ENCODE peak calls at places on chromosomes 13 and 19, in seven cellular contexts. One of them, this sample, is unnamed.

GRCh38 chr19:5571777-5572176 is 4.0 kb upstream of the TINCR start:
- DNase-seq in psoas muscle: no peak
- DNase-seq in mammary epithelial cell: no peak
- DNase-seq in SK-N-SH: no peak
- DNase-seq in A549: no peak
- DNase-seq in tibial artery: no peak
- DNase-seq in pancreas: no peak
- DNase-seq in this sample: no peak

GRCh38 chr13:72808917-72809500 is 27.1 kb downstream of the PIBF1 start:
- DNase-seq in mammary epithelial cell: peak; percentile 5
- DNase-seq in tibial artery: no peak
- DNase-seq in SK-N-SH: peak; percentile 14
- DNase-seq in pancreas: no peak
- DNase-seq in psoas muscle: no peak
- DNase-seq in A549: peak; percentile 9
- DNase-seq in this sample: no peak

GRCh38 chr13:35744566-35745203 is 268.2 kb upstream of the MAB21L1 start:
- DNase-seq in mammary epithelial cell: no peak
- DNase-seq in A549: no peak
- DNase-seq in SK-N-SH: no peak
- DNase-seq in tibial artery: no peak
- DNase-seq in pancreas: no peak
- DNase-seq in psoas muscle: no peak
- DNase-seq in this sample: no peak

GRCh38 chr13:27770809-27771208 is 21.5 kb upstream of the GSX1 start:
- DNase-seq in tibial artery: no peak
- DNase-seq in mammary epithelial cell: peak; percentile 86
- DNase-seq in psoas muscle: no peak
- DNase-seq in A549: peak; percentile 46
- DNase-seq in pancreas: no peak
- DNase-seq in SK-N-SH: peak; percentile 20
- DNase-seq in this sample: no peak

GRCh38 chr13:77338961-77339401 is 12.1 kb upstream of the MYCBP2 start:
- DNase-seq in mammary epithelial cell: no peak
- DNase-seq in psoas muscle: no peak
- DNase-seq in A549: no peak
- DNase-seq in pancreas: no peak
- DNase-seq in SK-N-SH: no peak
- DNase-seq in tibial artery: no peak
- DNase-seq in this sample: no peak

GRCh38 chr19:18879579-18880373 is 16.2 kb downstream of the CERS1 start:
- DNase-seq in SK-N-SH: peak; percentile 88
- DNase-seq in psoas muscle: no peak
- DNase-seq in pancreas: peak; percentile 47
- DNase-seq in tibial artery: no peak
- DNase-seq in mammary epithelial cell: peak; percentile 30
- DNase-seq in A549: peak; percentile 64
- DNase-seq in this sample: no peak

GRCh38 chr13:21670006-21670882 is 629 bp upstream of the FGF9 start:
- DNase-seq in tibial artery: peak; percentile 52
- DNase-seq in mammary epithelial cell: peak; percentile 68
- DNase-seq in psoas muscle: peak; percentile 66
- DNase-seq in pancreas: peak; percentile 46
- DNase-seq in SK-N-SH: peak; percentile 62
- DNase-seq in A549: peak; percentile 48
- DNase-seq in this sample: peak; percentile 55

GRCh38 chr13:99380921-99381645 is 73.9 kb upstream of the GPR183 start:
- DNase-seq in tibial artery: no peak
- DNase-seq in A549: no peak
- DNase-seq in psoas muscle: no peak
- DNase-seq in pancreas: no peak
- DNase-seq in mammary epithelial cell: no peak
- DNase-seq in SK-N-SH: no peak
- DNase-seq in this sample: peak; percentile 50

GRCh38 chr19:4447327-4448146 is 10.1 kb downstream of the UBXN6 start:
- DNase-seq in mammary epithelial cell: no peak
- DNase-seq in tibial artery: no peak
- DNase-seq in A549: no peak
- DNase-seq in SK-N-SH: peak; percentile 27
- DNase-seq in pancreas: peak; percentile 40
- DNase-seq in psoas muscle: no peak
- DNase-seq in this sample: no peak

GRCh38 chr13:59488436-59488835 is 675.3 kb downstream of the DIAPH3 start:
- DNase-seq in tibial artery: no peak
- DNase-seq in pancreas: no peak
- DNase-seq in A549: no peak
- DNase-seq in mammary epithelial cell: no peak
- DNase-seq in SK-N-SH: no peak
- DNase-seq in psoas muscle: no peak
- DNase-seq in this sample: no peak

GRCh38 chr19:31109626-31110025 is 239.6 kb downstream of the TSHZ3 start:
- DNase-seq in psoas muscle: no peak
- DNase-seq in pancreas: no peak
- DNase-seq in SK-N-SH: peak; percentile 53
- DNase-seq in tibial artery: no peak
- DNase-seq in mammary epithelial cell: no peak
- DNase-seq in A549: no peak
- DNase-seq in this sample: no peak

GRCh38 chr13:110331362-110331761 is 24.3 kb downstream of the COL4A2 start:
- DNase-seq in tibial artery: no peak
- DNase-seq in mammary epithelial cell: no peak
- DNase-seq in psoas muscle: no peak
- DNase-seq in A549: no peak
- DNase-seq in SK-N-SH: no peak
- DNase-seq in pancreas: no peak
- DNase-seq in this sample: no peak

GRCh38 chr13:111516712-111517640 is 196.5 kb downstream of the TEX29 start:
- DNase-seq in SK-N-SH: no peak
- DNase-seq in pancreas: no peak
- DNase-seq in mammary epithelial cell: no peak
- DNase-seq in tibial artery: no peak
- DNase-seq in psoas muscle: no peak
- DNase-seq in A549: no peak
- DNase-seq in this sample: no peak

GRCh38 chr19:51417107-51417806 is at the start of gene SIGLEC10:
- DNase-seq in SK-N-SH: no peak
- DNase-seq in tibial artery: peak; percentile 26
- DNase-seq in mammary epithelial cell: no peak
- DNase-seq in pancreas: no peak
- DNase-seq in psoas muscle: no peak
- DNase-seq in A549: no peak
- DNase-seq in this sample: no peak

GRCh38 chr19:55902080-55902751 is 29.9 kb downstream of the NLRP13 start:
- DNase-seq in pancreas: no peak
- DNase-seq in SK-N-SH: no peak
- DNase-seq in tibial artery: no peak
- DNase-seq in mammary epithelial cell: no peak
- DNase-seq in psoas muscle: no peak
- DNase-seq in A549: no peak
- DNase-seq in this sample: no peak

GRCh38 chr19:53254451-53255341 is at the start of gene ZNF677:
- DNase-seq in A549: no peak
- DNase-seq in psoas muscle: peak; percentile 96
- DNase-seq in mammary epithelial cell: peak; percentile 80
- DNase-seq in SK-N-SH: peak; percentile 94
- DNase-seq in pancreas: peak; percentile 87
- DNase-seq in tibial artery: peak; percentile 90
- DNase-seq in this sample: peak; percentile 71
- H3K27ac ChIP-seq in A549: no peak within 1 kb of the TSS
- H3K27ac ChIP-seq in psoas muscle: peak within 1 kb of the TSS; percentile 76
- H3K27ac ChIP-seq in mammary epithelial cell: no peak within 1 kb of the TSS
- H3K27ac ChIP-seq in SK-N-SH: no peak within 1 kb of the TSS
- H3K27ac ChIP-seq in pancreas: peak within 1 kb of the TSS; percentile 47
- H3K27ac ChIP-seq in tibial artery: peak within 1 kb of the TSS; percentile 89
- H3K27ac ChIP-seq in this sample: peak within 1 kb of the TSS; percentile 29

DNA sequence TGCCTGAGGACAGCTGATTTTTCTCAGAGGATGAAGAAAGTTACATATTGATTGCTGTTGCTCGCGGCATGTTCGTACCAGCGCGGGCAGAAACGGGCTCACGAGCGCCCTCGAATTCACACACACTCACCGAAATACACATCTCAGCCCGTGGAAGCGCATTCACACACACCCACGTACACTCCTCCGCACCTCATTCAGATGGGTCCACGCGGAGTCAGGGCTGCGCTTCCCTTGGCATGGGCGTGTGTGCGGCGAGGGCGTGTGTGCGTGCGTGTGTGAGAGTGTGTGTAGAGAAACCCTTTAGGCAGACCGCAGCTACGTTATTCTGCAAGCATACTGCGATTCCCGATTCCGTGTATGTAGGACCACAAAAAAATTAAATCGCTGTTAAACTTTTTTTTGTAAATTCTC is 2.1 kb upstream of the PCDH17 start:
- DNase-seq in mammary epithelial cell: no peak
- DNase-seq in A549: no peak
- DNase-seq in tibial artery: peak; percentile 28
- DNase-seq in psoas muscle: no peak
- DNase-seq in SK-N-SH: peak; percentile 32
- DNase-seq in pancreas: peak; percentile 13
- DNase-seq in this sample: no peak
- TF ChIP-seq CTCF in mammary epithelial cell: no peak
- TF ChIP-seq CTCF in A549: no peak
- TF ChIP-seq CTCF in tibial artery: no peak
- TF ChIP-seq CTCF in psoas muscle: no peak
- TF ChIP-seq CTCF in SK-N-SH: no peak
- TF ChIP-seq CTCF in pancreas: no peak
- TF ChIP-seq CTCF in this sample: no peak

GRCh38 chr13:80132741-80133601 is 208.0 kb downstream of the SPRY2 start:
- DNase-seq in tibial artery: peak; percentile 52
- DNase-seq in pancreas: peak; percentile 53
- DNase-seq in SK-N-SH: peak; percentile 38
- DNase-seq in mammary epithelial cell: peak; percentile 15
- DNase-seq in psoas muscle: peak; percentile 73
- DNase-seq in A549: peak; percentile 81
- DNase-seq in this sample: no peak

GRCh38 chr13:80137994-80138393 is 202.9 kb downstream of the SPRY2 start:
- DNase-seq in pancreas: no peak
- DNase-seq in tibial artery: no peak
- DNase-seq in SK-N-SH: no peak
- DNase-seq in psoas muscle: no peak
- DNase-seq in A549: no peak
- DNase-seq in mammary epithelial cell: no peak
- DNase-seq in this sample: no peak

GRCh38 chr13:80133631-80134083 is 207.3 kb downstream of the SPRY2 start:
- DNase-seq in SK-N-SH: no peak
- DNase-seq in mammary epithelial cell: no peak
- DNase-seq in A549: no peak
- DNase-seq in pancreas: no peak
- DNase-seq in tibial artery: no peak
- DNase-seq in psoas muscle: no peak
- DNase-seq in this sample: no peak

GRCh38 chr13:80131204-80131603 is 209.7 kb downstream of the SPRY2 start:
- DNase-seq in psoas muscle: peak; percentile 87
- DNase-seq in pancreas: peak; percentile 70
- DNase-seq in A549: peak; percentile 68
- DNase-seq in SK-N-SH: peak; percentile 56
- DNase-seq in tibial artery: peak; percentile 59
- DNase-seq in mammary epithelial cell: peak; percentile 12
- DNase-seq in this sample: no peak

GRCh38 chr13:80134360-80134759 is 206.6 kb downstream of the SPRY2 start:
- DNase-seq in A549: no peak
- DNase-seq in tibial artery: no peak
- DNase-seq in psoas muscle: no peak
- DNase-seq in SK-N-SH: no peak
- DNase-seq in pancreas: no peak
- DNase-seq in mammary epithelial cell: no peak
- DNase-seq in this sample: no peak
- H3K27ac ChIP-seq in A549: peak overlapping the region; percentile 68
- H3K27ac ChIP-seq in tibial artery: peak overlapping the region; percentile 78
- H3K27ac ChIP-seq in psoas muscle: no peak overlapping the region
- H3K27ac ChIP-seq in SK-N-SH: no peak overlapping the region
- H3K27ac ChIP-seq in pancreas: peak overlapping the region; percentile 59
- H3K27ac ChIP-seq in mammary epithelial cell: no peak overlapping the region
- H3K27ac ChIP-seq in this sample: no peak overlapping the region

GRCh38 chr13:42219051-42219450 is 52.9 kb upstream of the AKAP11 start:
- DNase-seq in tibial artery: no peak
- DNase-seq in mammary epithelial cell: no peak
- DNase-seq in SK-N-SH: no peak
- DNase-seq in psoas muscle: no peak
- DNase-seq in pancreas: no peak
- DNase-seq in A549: no peak
- DNase-seq in this sample: no peak

GRCh38 chr13:42214445-42214844 is 57.5 kb upstream of the AKAP11 start:
- DNase-seq in pancreas: no peak
- DNase-seq in A549: no peak
- DNase-seq in tibial artery: no peak
- DNase-seq in SK-N-SH: no peak
- DNase-seq in mammary epithelial cell: peak; percentile 21
- DNase-seq in psoas muscle: no peak
- DNase-seq in this sample: no peak

GRCh38 chr13:42218576-42218975 is 53.4 kb upstream of the AKAP11 start:
- DNase-seq in tibial artery: no peak
- DNase-seq in psoas muscle: no peak
- DNase-seq in mammary epithelial cell: peak; percentile 49
- DNase-seq in A549: no peak
- DNase-seq in SK-N-SH: no peak
- DNase-seq in pancreas: no peak
- DNase-seq in this sample: no peak

GRCh38 chr13:42215578-42216421 is 56.2 kb upstream of the AKAP11 start:
- DNase-seq in pancreas: no peak
- DNase-seq in psoas muscle: no peak
- DNase-seq in mammary epithelial cell: peak; percentile 16
- DNase-seq in tibial artery: no peak
- DNase-seq in SK-N-SH: peak; percentile 9
- DNase-seq in A549: peak; percentile 40
- DNase-seq in this sample: no peak

DNA sequence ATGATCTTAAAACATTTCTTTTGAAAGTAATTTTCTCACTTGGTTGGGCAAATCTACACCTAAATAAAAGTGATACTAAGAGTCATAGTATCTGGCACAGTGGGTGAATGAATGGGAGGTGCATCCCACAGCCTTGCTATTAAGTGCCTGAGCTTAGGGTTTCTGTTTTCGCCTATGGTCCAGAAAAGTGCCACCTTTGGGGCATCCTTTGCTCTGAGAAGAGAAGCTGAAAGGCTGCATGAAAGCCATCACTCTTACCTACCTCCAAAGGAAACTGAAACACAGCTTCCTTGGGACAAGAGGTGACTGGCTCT is 55.6 kb upstream of the AKAP11 start:
- DNase-seq in SK-N-SH: no peak
- DNase-seq in pancreas: no peak
- DNase-seq in mammary epithelial cell: no peak
- DNase-seq in psoas muscle: no peak
- DNase-seq in tibial artery: no peak
- DNase-seq in A549: no peak
- DNase-seq in this sample: no peak
- TF ChIP-seq CTCF in SK-N-SH: no peak
- TF ChIP-seq CTCF in pancreas: no peak
- TF ChIP-seq CTCF in mammary epithelial cell: no peak
- TF ChIP-seq CTCF in psoas muscle: no peak
- TF ChIP-seq CTCF in tibial artery: no peak
- TF ChIP-seq CTCF in A549: no peak
- TF ChIP-seq CTCF in this sample: peak; percentile 1